ENCODE peak calls at places on chromosomes 16 and 17, in four cellular contexts. L, A, D and O are unnamed samples.

GRCh38 chr16:87809150-87809902 is 43.5 kb upstream of the KLHDC4 start:
- DNase-seq in L (no peak), A (no peak), D (no peak), O (no peak)

GRCh38 chr16:86215233-86215978 is 294.9 kb upstream of the FOXF1 start:
- DNase-seq in L (no peak), A (no peak), D (no peak), O (no peak)

GRCh38 chr17:42673885-42674754 is 2.7 kb downstream of the PLEKHH3 start:
- DNase-seq in L (no peak), A (no peak), D (peak; percentile 66), O (no peak)

GRCh38 chr16:21584817-21585216 is 14.6 kb upstream of the METTL9 start:
- DNase-seq in L (no peak), A (no peak), D (no peak), O (no peak)

GRCh38 chr17:45949755-45950320 is 49.2 kb upstream of the STH start:
- DNase-seq in L (no peak), A (no peak), D (no peak), O (no peak)

GRCh38 chr17:28343491-28343932 is 8.0 kb downstream of the TNFAIP1 start:
- DNase-seq in L (no peak), A (no peak), D (no peak), O (no peak)

GRCh38 chr16:59339871-59340270 is 605.8 kb upstream of the GOT2 start:
- DNase-seq in L (no peak), A (no peak), D (no peak), O (no peak)

GRCh38 chr16:87702325-87702811 is 63.4 kb downstream of the KLHDC4 start:
- DNase-seq in L (no peak), A (no peak), D (peak; percentile 57), O (no peak)

GRCh38 chr17:59409336-59410048 is 78.0 kb downstream of the YPEL2 start:
- DNase-seq in L (no peak), A (no peak), D (no peak), O (no peak)

GRCh38 chr16:67169642-67170167 is 633 bp upstream of the NOL3 start:
- DNase-seq in L (no peak), A (no peak), D (peak; percentile 60), O (no peak)

GRCh38 chr17:21042434-21043295 is at the start of gene USP22:
- DNase-seq in L (no peak), A (no peak), D (no peak), O (no peak)

GRCh38 chr17:72984145-72984924 is 108.2 kb downstream of the SLC39A11 start:
- DNase-seq in L (no peak), A (peak; percentile 51), D (peak; percentile 80), O (no peak)

GRCh38 chr17:55448681-55449080 is 27.0 kb upstream of the MMD start:
- DNase-seq in L (no peak), A (no peak), D (peak; percentile 80), O (no peak)

GRCh38 chr17:7079581-7080444 is at the start of gene CLEC10A:
- DNase-seq in L (no peak), A (no peak), D (no peak), O (no peak)

GRCh38 chr17:67433248-67433924 is 56.3 kb downstream of the PITPNC1 start:
- DNase-seq in L (no peak), A (no peak), D (no peak), O (no peak)

GRCh38 chr17:53353919-53354351 is 468.8 kb upstream of the KIF2B start:
- DNase-seq in L (no peak), A (no peak), D (no peak), O (peak; percentile 13)

GRCh38 chr16:20753727-20754126 is 10.1 kb upstream of the ACSM3 start:
- DNase-seq in L (no peak), A (no peak), D (no peak), O (no peak)

GRCh38 chr17:39194089-39194984 is 3.1 kb downstream of the CACNB1 start:
- DNase-seq in L (no peak), A (no peak), D (peak; percentile 85), O (no peak)

GRCh38 chr17:44906010-44906646 is 6.9 kb upstream of the EFTUD2 start:
- DNase-seq in L (no peak), A (peak; percentile 80), D (peak; percentile 95), O (no peak)

GRCh38 chr17:64658931-64659330 is 3.2 kb downstream of the SMURF2 start:
- DNase-seq in L (no peak), A (peak; percentile 31), D (peak; percentile 72), O (no peak)

GRCh38 chr16:87895641-87896141 is 26.4 kb upstream of the SLC7A5 start:
- DNase-seq in L (no peak), A (peak; percentile 25), D (peak; percentile 89), O (no peak)

GRCh38 chr17:82019905-82020873 is 2.5 kb downstream of the CENPX start:
- DNase-seq in L (peak; percentile 80), A (no peak), D (peak; percentile 67), O (no peak)
- H3K4me3 ChIP-seq in L (no peak overlapping the region), A (no peak overlapping the region), D (no peak overlapping the region), O (no peak overlapping the region)

GRCh38 chr17:79401704-79402075 is 209.2 kb downstream of the RBFOX3 start:
- DNase-seq in L (no peak), A (no peak), D (no peak), O (no peak)
- TF ChIP-seq CTCF in L (no peak), A (no peak), D (no peak), O (no peak)

GRCh38 chr17:75077072-75077489 is 10.7 kb upstream of the SLC16A5 start:
- DNase-seq in L (peak; percentile 90), A (no peak), D (no peak), O (no peak)
- H3K4me3 ChIP-seq in L (peak overlapping the region; percentile 56), A (no peak overlapping the region), D (no peak overlapping the region), O (no peak overlapping the region)

GRCh38 chr17:77869665-77870132 is 88.8 kb upstream of the TNRC6C start:
- DNase-seq in L (peak; percentile 60), A (no peak), D (no peak), O (no peak)
- TF ChIP-seq CTCF in L (no peak), A (no peak), D (no peak), O (no peak)

GRCh38 chr17:5092139-5093010 is 14.1 kb downstream of the ZFP3 start:
- DNase-seq in L (no peak), A (no peak), D (no peak), O (no peak)
- H3K4me3 ChIP-seq in L (no peak overlapping the region), A (no peak overlapping the region), D (no peak overlapping the region), O (no peak overlapping the region)

GRCh38 chr17:56676807-56677206 is 83.3 kb downstream of the NOG start:
- DNase-seq in L (no peak), A (no peak), D (no peak), O (no peak)
- TF ChIP-seq CTCF in L (no peak), A (peak; percentile 16), D (peak; percentile 5), O (no peak)

GRCh38 chr16:84411768-84412167 is 43.4 kb downstream of the ATP2C2 start:
- DNase-seq in L (no peak), A (no peak), D (no peak), O (no peak)
- H3K4me3 ChIP-seq in L (no peak overlapping the region), A (no peak overlapping the region), D (no peak overlapping the region), O (no peak overlapping the region)